ENCODE peak calls at places on chromosomes 3 and 15, in five cellular contexts. Q, S, I, W and M are unnamed samples.

GRCh38 chr15:70508561-70509281 is 254.6 kb downstream of the UACA start:
- DNase-seq in S (peak), W (no peak), I (no peak), Q (peak), M (no peak)

GRCh38 chr3:170098753-170099152 is 61.0 kb downstream of the GPR160 start:
- DNase-seq in S (no peak), Q (no peak), I (no peak), W (no peak), M (no peak)

GRCh38 chr15:77037475-77038209 is 33.3 kb downstream of the TSPAN3 start:
- DNase-seq in Q (no peak), S (no peak), I (no peak), W (no peak), M (no peak)

GRCh38 chr3:79378064-79378463 is 389.7 kb downstream of the ROBO1 start:
- DNase-seq in W (no peak), S (no peak), Q (peak), I (no peak), M (no peak)

GRCh38 chr3:156409694-156410093 is 145.2 kb downstream of the SSR3 start:
- DNase-seq in S (no peak), I (no peak), W (no peak), Q (no peak), M (no peak)

GRCh38 chr3:19947549-19948071 is 713 bp downstream of the RAB5A start:
- DNase-seq in S (peak), Q (peak), I (peak), W (peak), M (peak)

GRCh38 chr15:77457619-77458265 is 37.1 kb downstream of the HMG20A start:
- DNase-seq in I (no peak), S (no peak), Q (peak), W (no peak), M (no peak)

GRCh38 chr15:35624881-35625280 is 78.9 kb upstream of the DPH6 start:
- DNase-seq in I (no peak), S (peak), W (no peak), Q (peak), M (no peak)

GRCh38 chr3:117932441-117932840 is 1102.2 kb downstream of the IGSF11 start:
- DNase-seq in W (no peak), I (no peak), S (no peak), Q (no peak), M (no peak)

GRCh38 chr3:160129459-160130061 is 95.7 kb upstream of the C3orf80 start:
- DNase-seq in S (no peak), Q (peak), I (no peak), W (no peak), M (no peak)

GRCh38 chr15:60006203-60006782 is 2.2 kb downstream of the FOXB1 start:
- DNase-seq in W (peak), S (peak), I (peak), Q (peak), M (peak)

GRCh38 chr15:90300988-90301715 is 35.7 kb downstream of the NGRN start:
- DNase-seq in W (peak), I (peak), Q (peak), S (peak), M (peak)

GRCh38 chr3:104176706-104177105 is 1190.0 kb upstream of the ALCAM start:
- DNase-seq in Q (no peak), S (no peak), W (no peak), I (no peak), M (no peak)

GRCh38 chr15:40114218-40114617 is 5.5 kb upstream of the BMF start:
- DNase-seq in I (no peak), Q (no peak), W (no peak), S (no peak), M (no peak)

GRCh38 chr3:184299488-184300376 is 691 bp downstream of the PSMD2 start:
- DNase-seq in I (no peak), S (no peak), W (no peak), Q (peak), M (no peak)
- H2AFZ ChIP-seq in I (no peak), S (peak), W (peak), Q (peak), M (no peak)

GRCh38 chr3:194592798-194593752 is 40.1 kb downstream of the TMEM44 start:
- DNase-seq in S (peak), I (no peak), W (no peak), Q (peak), M (no peak)
- H4K91ac ChIP-seq in S (no peak), I (no peak), W (no peak), Q (no peak), M (no peak)

GRCh38 chr15:79169531-79170123 is 79.0 kb upstream of the RASGRF1 start:
- DNase-seq in S (no peak), Q (no peak), W (no peak), I (no peak), M (no peak)

GRCh38 chr15:79170256-79170664 is 79.7 kb upstream of the RASGRF1 start:
- DNase-seq in S (peak), W (no peak), Q (peak), I (no peak), M (no peak)

GRCh38 chr15:79172801-79173460 is 82.4 kb upstream of the RASGRF1 start:
- DNase-seq in S (no peak), Q (no peak), W (no peak), I (no peak), M (peak)

GRCh38 chr15:79171320-79172031 is 80.9 kb upstream of the RASGRF1 start:
- DNase-seq in W (no peak), S (no peak), I (peak), Q (no peak), M (peak)

DNA sequence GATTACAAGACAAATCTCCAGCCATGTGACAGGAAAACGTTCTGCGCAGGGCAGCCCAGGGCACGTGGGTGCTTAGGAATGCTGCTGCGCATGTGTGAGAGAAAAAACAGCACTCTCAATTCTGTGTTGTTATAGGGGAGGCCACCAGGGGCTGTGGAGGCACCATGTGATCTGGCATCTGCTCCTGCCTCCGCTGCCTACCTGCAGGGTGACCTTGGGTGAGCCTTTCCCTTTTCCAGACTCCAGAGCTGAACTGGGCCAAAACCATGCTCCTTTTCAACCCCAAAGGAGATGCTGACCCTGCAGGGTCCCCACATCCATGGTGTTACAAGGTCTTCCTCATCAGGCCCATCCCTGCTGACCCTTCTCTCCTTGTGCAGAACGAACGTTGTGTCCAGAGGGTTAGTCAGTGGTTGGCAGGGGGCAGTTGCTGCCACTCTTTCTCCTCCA is 81.5 kb upstream of the RASGRF1 start:
- DNase-seq in S (no peak), Q (no peak), W (no peak), I (peak), M (peak)
- H2AFZ ChIP-seq in S (no peak), Q (no peak), W (no peak), I (peak), M (no peak)

DNA sequence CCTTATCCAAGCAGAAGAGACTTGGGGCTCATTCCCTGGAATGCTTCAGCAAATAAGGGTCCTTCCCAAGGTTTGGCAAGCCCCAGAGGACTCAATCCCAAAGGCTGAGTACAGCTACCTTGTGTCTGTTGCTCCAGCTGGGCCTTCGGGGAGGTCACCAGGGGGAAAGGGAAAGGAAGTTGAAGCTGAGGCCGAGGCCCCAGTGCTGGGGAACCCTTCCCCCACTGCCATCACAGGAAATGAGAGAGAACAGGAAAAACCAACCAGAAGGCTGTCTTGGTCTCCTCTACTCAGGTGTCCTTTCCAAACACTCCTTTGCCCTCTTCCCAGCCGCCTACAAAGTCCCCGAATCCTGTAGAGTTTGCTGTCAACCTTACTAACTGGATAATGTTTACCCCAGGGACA is 5.7 kb downstream of the CSRNP1 start:
- DNase-seq in W (no peak), I (no peak), Q (no peak), S (peak), M (no peak)
- H4K91ac ChIP-seq in W (no peak), I (peak), Q (peak), S (peak), M (no peak)

DNA sequence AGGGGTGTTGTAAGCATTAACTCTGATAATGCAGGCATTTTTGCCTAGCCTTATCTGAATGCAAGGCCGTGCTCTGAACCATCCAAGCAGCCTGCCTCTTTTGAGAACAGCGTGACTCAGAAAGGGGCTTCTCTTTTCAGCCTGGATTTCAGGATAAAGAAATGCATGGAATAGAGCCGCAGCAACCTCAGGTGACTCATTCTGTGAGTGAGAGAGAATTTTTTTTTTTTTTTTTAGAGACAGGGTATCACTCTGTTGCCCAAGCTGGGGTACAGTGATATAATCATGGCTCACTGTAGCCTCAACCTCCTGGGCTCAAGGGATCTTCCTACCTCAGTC is 20.6 kb upstream of the PDE8A start:
- DNase-seq in S (peak), W (no peak), I (no peak), Q (peak), M (no peak)
- H2AFZ ChIP-seq in S (no peak), W (peak), I (peak), Q (no peak), M (peak)

GRCh38 chr15:80787238-80787805 is 8.2 kb downstream of the CEMIP start:
- DNase-seq in S (no peak), Q (peak), W (no peak), I (no peak), M (peak)
- H4K91ac ChIP-seq in S (no peak), Q (no peak), W (no peak), I (no peak), M (no peak)

DNA sequence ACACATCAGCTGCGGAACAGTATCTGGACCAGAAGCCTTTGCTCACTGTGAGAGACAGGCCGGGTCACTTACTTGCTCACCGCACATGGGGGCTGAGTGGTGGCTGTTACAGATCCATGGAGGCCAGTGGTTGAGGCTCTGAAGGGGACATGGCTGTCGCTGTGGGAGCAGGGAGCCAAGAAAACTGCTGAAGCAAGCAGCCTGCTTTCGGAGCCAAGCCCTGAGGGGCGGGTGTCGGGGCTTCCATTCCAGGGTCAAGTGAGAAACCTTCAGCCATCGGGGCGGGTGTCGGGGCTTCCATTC is 42.3 kb upstream of the ADAMTS17 start:
- DNase-seq in Q (no peak), S (no peak), I (no peak), W (no peak), M (no peak)
- H2AFZ ChIP-seq in Q (no peak), S (no peak), I (no peak), W (no peak), M (no peak)

GRCh38 chr3:149319750-149320149 is 13.7 kb downstream of the TM4SF18 start:
- DNase-seq in W (no peak), S (no peak), I (no peak), Q (no peak), M (no peak)

GRCh38 chr3:149315694-149316093 is 17.7 kb downstream of the TM4SF18 start:
- DNase-seq in I (no peak), W (no peak), Q (no peak), S (no peak), M (no peak)

GRCh38 chr3:149316427-149316826 is 17.0 kb downstream of the TM4SF18 start:
- DNase-seq in W (no peak), S (no peak), I (no peak), Q (no peak), M (no peak)

GRCh38 chr3:149314807-149315578 is 18.4 kb downstream of the TM4SF18 start:
- DNase-seq in S (no peak), W (no peak), I (no peak), Q (peak), M (no peak)

GRCh38 chr3:149317072-149317471 is 16.4 kb downstream of the TM4SF18 start:
- DNase-seq in Q (no peak), S (no peak), I (no peak), W (no peak), M (no peak)
- H4K91ac ChIP-seq in Q (no peak), S (no peak), I (no peak), W (no peak), M (no peak)

GRCh38 chr3:126354776-126355175 is 2.4 kb downstream of the KLF15 start:
- DNase-seq in W (no peak), I (no peak), Q (no peak), S (no peak), M (no peak)

GRCh38 chr3:126356373-126357298 is 572 bp downstream of the KLF15 start:
- DNase-seq in S (no peak), Q (no peak), W (peak), I (no peak), M (no peak)

GRCh38 chr3:126357299-126358037 is at the start of gene KLF15:
- DNase-seq in S (peak), I (peak), W (peak), Q (peak), M (peak)

GRCh38 chr3:126355251-126355650 is 2.0 kb downstream of the KLF15 start:
- DNase-seq in Q (no peak), S (no peak), W (no peak), I (no peak), M (no peak)

GRCh38 chr3:126355777-126356372 is 1.3 kb downstream of the KLF15 start:
- DNase-seq in Q (peak), I (peak), W (peak), S (peak), M (peak)
- H2AFZ ChIP-seq in Q (peak), I (no peak), W (peak), S (peak), M (no peak)

DNA sequence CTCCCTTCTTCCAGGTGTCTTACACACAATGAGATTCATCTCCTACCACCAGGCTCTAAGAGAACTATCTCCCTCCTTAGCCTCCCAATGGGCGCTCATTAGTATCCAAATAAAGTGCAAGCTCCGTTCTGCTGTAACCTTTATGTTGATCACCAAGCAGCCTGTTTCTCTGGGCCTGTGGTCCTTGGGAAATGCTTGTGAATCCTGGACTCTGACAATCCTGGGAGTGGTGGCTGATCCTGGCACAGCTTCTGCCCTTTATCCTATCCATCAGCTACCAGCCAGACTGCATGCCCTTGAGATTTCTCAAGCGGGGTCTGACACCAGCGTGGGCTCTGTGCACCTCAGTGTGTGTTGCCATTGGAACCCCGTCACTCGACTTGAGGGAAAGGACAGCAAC is 26.1 kb upstream of the USP3 start:
- DNase-seq in S (no peak), Q (no peak), W (no peak), I (no peak), M (no peak)
- H4K91ac ChIP-seq in S (no peak), Q (no peak), W (no peak), I (no peak), M (no peak)